ENCODE peak calls at places on chromosomes 11 and 22, in eight cellular contexts. One of them, this sample, is unnamed.

GRCh38 chr11:61791737-61792309 is 576 bp downstream of the TMEM258 start:
- DNase-seq in cardiac muscle cell: peak
- DNase-seq in foreskin fibroblast: peak
- DNase-seq in progenitor cell of endocrine pancreas: peak
- DNase-seq in kidney epithelial cell: peak
- DNase-seq in body of pancreas: peak
- DNase-seq in OCI-LY7: peak
- DNase-seq in GM13976: no peak
- DNase-seq in this sample: no peak

GRCh38 chr11:123628936-123629683 is 25.3 kb downstream of the SCN3B start:
- DNase-seq in cardiac muscle cell: peak
- DNase-seq in foreskin fibroblast: no peak
- DNase-seq in progenitor cell of endocrine pancreas: no peak
- DNase-seq in kidney epithelial cell: no peak
- DNase-seq in body of pancreas: peak
- DNase-seq in OCI-LY7: no peak
- DNase-seq in GM13976: no peak
- DNase-seq in this sample: no peak

GRCh38 chr22:49205401-49205800 is 622.3 kb downstream of the BRD1 start:
- DNase-seq in cardiac muscle cell: no peak
- DNase-seq in foreskin fibroblast: no peak
- DNase-seq in progenitor cell of endocrine pancreas: no peak
- DNase-seq in kidney epithelial cell: no peak
- DNase-seq in body of pancreas: no peak
- DNase-seq in OCI-LY7: no peak
- DNase-seq in GM13976: no peak
- DNase-seq in this sample: no peak

GRCh38 chr22:33658775-33659174 is 261.5 kb downstream of the LARGE1 start:
- DNase-seq in cardiac muscle cell: peak
- DNase-seq in foreskin fibroblast: no peak
- DNase-seq in progenitor cell of endocrine pancreas: no peak
- DNase-seq in kidney epithelial cell: no peak
- DNase-seq in body of pancreas: peak
- DNase-seq in OCI-LY7: no peak
- DNase-seq in GM13976: no peak
- DNase-seq in this sample: no peak

GRCh38 chr11:103867481-103867880 is 169.0 kb upstream of the DDI1 start:
- DNase-seq in cardiac muscle cell: no peak
- DNase-seq in foreskin fibroblast: no peak
- DNase-seq in progenitor cell of endocrine pancreas: no peak
- DNase-seq in kidney epithelial cell: no peak
- DNase-seq in body of pancreas: no peak
- DNase-seq in OCI-LY7: no peak
- DNase-seq in GM13976: no peak
- DNase-seq in this sample: no peak

GRCh38 chr11:66676279-66676919 is 1.3 kb downstream of the RBM4B start:
- DNase-seq in cardiac muscle cell: no peak
- DNase-seq in foreskin fibroblast: no peak
- DNase-seq in progenitor cell of endocrine pancreas: no peak
- DNase-seq in kidney epithelial cell: no peak
- DNase-seq in body of pancreas: no peak
- DNase-seq in OCI-LY7: peak
- DNase-seq in GM13976: no peak
- DNase-seq in this sample: no peak

GRCh38 chr11:125071831-125072209 is 8.7 kb downstream of the SLC37A2 start:
- DNase-seq in cardiac muscle cell: no peak
- DNase-seq in foreskin fibroblast: no peak
- DNase-seq in progenitor cell of endocrine pancreas: no peak
- DNase-seq in kidney epithelial cell: no peak
- DNase-seq in body of pancreas: no peak
- DNase-seq in OCI-LY7: peak
- DNase-seq in GM13976: peak
- DNase-seq in this sample: peak

GRCh38 chr11:57567210-57567511 is 311 bp downstream of the UBE2L6 start:
- DNase-seq in cardiac muscle cell: no peak
- DNase-seq in foreskin fibroblast: peak
- DNase-seq in progenitor cell of endocrine pancreas: no peak
- DNase-seq in kidney epithelial cell: no peak
- DNase-seq in body of pancreas: no peak
- DNase-seq in OCI-LY7: peak
- DNase-seq in GM13976: peak
- DNase-seq in this sample: peak

GRCh38 chr11:112321521-112322172 is 61.0 kb upstream of the PLET1 start:
- DNase-seq in cardiac muscle cell: peak
- DNase-seq in foreskin fibroblast: peak
- DNase-seq in progenitor cell of endocrine pancreas: no peak
- DNase-seq in kidney epithelial cell: peak
- DNase-seq in body of pancreas: peak
- DNase-seq in OCI-LY7: no peak
- DNase-seq in GM13976: no peak
- DNase-seq in this sample: no peak

GRCh38 chr11:58268142-58268541 is at the start of gene OR10W1:
- DNase-seq in cardiac muscle cell: no peak
- DNase-seq in foreskin fibroblast: no peak
- DNase-seq in progenitor cell of endocrine pancreas: no peak
- DNase-seq in kidney epithelial cell: no peak
- DNase-seq in body of pancreas: no peak
- DNase-seq in OCI-LY7: no peak
- DNase-seq in GM13976: no peak
- DNase-seq in this sample: no peak

GRCh38 chr11:69150175-69150574 is 5.6 kb upstream of the SMIM38 start:
- DNase-seq in cardiac muscle cell: no peak
- DNase-seq in foreskin fibroblast: no peak
- DNase-seq in progenitor cell of endocrine pancreas: no peak
- DNase-seq in kidney epithelial cell: no peak
- DNase-seq in body of pancreas: no peak
- DNase-seq in OCI-LY7: no peak
- DNase-seq in GM13976: no peak
- DNase-seq in this sample: no peak

GRCh38 chr11:109641549-109641948 is 219.6 kb downstream of the C11orf87 start:
- DNase-seq in cardiac muscle cell: peak
- DNase-seq in foreskin fibroblast: peak
- DNase-seq in progenitor cell of endocrine pancreas: peak
- DNase-seq in kidney epithelial cell: no peak
- DNase-seq in body of pancreas: no peak
- DNase-seq in OCI-LY7: no peak
- DNase-seq in GM13976: no peak
- DNase-seq in this sample: no peak

GRCh38 chr11:14373941-14374646 is 15.1 kb upstream of the RRAS2 start:
- DNase-seq in cardiac muscle cell: peak
- DNase-seq in foreskin fibroblast: peak
- DNase-seq in progenitor cell of endocrine pancreas: no peak
- DNase-seq in kidney epithelial cell: no peak
- DNase-seq in body of pancreas: peak
- DNase-seq in OCI-LY7: no peak
- DNase-seq in GM13976: no peak
- DNase-seq in this sample: no peak

GRCh38 chr22:22930222-22930497 is 42.5 kb downstream of the IGLL5 start:
- DNase-seq in cardiac muscle cell: no peak
- DNase-seq in foreskin fibroblast: no peak
- DNase-seq in progenitor cell of endocrine pancreas: no peak
- DNase-seq in kidney epithelial cell: no peak
- DNase-seq in body of pancreas: no peak
- DNase-seq in OCI-LY7: no peak
- DNase-seq in GM13976: no peak
- DNase-seq in this sample: no peak

GRCh38 chr11:28674432-28675076 is 566.4 kb downstream of the METTL15 start:
- DNase-seq in cardiac muscle cell: peak
- DNase-seq in foreskin fibroblast: peak
- DNase-seq in progenitor cell of endocrine pancreas: no peak
- DNase-seq in kidney epithelial cell: no peak
- DNase-seq in body of pancreas: no peak
- DNase-seq in OCI-LY7: peak
- DNase-seq in GM13976: no peak
- DNase-seq in this sample: no peak

GRCh38 chr22:19755145-19755710 is 5.3 kb upstream of the TBX1 start:
- DNase-seq in cardiac muscle cell: no peak
- DNase-seq in foreskin fibroblast: no peak
- DNase-seq in progenitor cell of endocrine pancreas: no peak
- DNase-seq in kidney epithelial cell: no peak
- DNase-seq in body of pancreas: no peak
- DNase-seq in OCI-LY7: no peak
- DNase-seq in GM13976: no peak
- DNase-seq in this sample: no peak

GRCh38 chr22:19751497-19752245 is 8.9 kb upstream of the TBX1 start:
- DNase-seq in cardiac muscle cell: no peak
- DNase-seq in foreskin fibroblast: no peak
- DNase-seq in progenitor cell of endocrine pancreas: no peak
- DNase-seq in kidney epithelial cell: no peak
- DNase-seq in body of pancreas: no peak
- DNase-seq in OCI-LY7: no peak
- DNase-seq in GM13976: no peak
- DNase-seq in this sample: no peak

GRCh38 chr22:19754701-19755144 is 5.9 kb upstream of the TBX1 start:
- DNase-seq in cardiac muscle cell: no peak
- DNase-seq in foreskin fibroblast: no peak
- DNase-seq in progenitor cell of endocrine pancreas: no peak
- DNase-seq in kidney epithelial cell: no peak
- DNase-seq in body of pancreas: no peak
- DNase-seq in OCI-LY7: no peak
- DNase-seq in GM13976: no peak
- DNase-seq in this sample: no peak

GRCh38 chr22:19753996-19754700 is 6.4 kb upstream of the TBX1 start:
- DNase-seq in cardiac muscle cell: no peak
- DNase-seq in foreskin fibroblast: no peak
- DNase-seq in progenitor cell of endocrine pancreas: no peak
- DNase-seq in kidney epithelial cell: no peak
- DNase-seq in body of pancreas: no peak
- DNase-seq in OCI-LY7: no peak
- DNase-seq in GM13976: no peak
- DNase-seq in this sample: no peak

DNA sequence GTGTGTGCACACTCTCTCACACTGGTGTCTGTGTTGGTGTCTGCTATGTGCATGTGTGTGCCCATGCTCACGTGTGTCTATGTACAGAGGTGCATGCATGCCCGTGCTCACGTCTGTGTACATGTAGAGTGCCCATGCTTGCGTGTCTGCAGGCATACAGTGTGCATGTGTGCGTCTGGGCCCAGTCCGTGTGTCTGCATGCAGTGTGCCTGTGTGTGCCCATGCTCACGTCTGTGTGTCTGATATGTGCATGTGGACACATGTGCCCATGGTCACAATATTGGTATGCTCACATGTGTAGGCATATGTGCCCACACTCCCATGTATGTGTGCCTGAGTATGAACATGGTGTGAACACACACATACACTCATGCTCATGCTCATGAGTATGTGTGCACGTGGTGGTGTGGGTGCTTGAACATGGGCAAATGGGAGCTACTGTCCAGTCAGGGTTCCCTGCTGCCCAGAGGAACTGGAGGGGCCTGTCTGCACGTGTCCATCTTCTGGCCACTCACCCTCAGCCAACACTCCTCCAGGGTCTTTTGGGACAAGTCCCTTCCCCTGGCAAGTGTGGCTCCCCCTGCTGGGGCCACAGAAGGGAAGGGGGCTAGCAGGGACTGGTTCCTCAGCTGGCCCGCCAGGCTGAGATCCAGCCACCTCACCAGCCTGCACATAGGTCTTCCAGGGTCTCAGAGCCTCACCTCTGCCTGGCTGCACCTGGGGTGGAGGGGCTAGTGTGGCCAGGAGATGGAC is 7.3 kb upstream of the TBX1 start:
- DNase-seq in cardiac muscle cell: no peak
- DNase-seq in foreskin fibroblast: no peak
- DNase-seq in progenitor cell of endocrine pancreas: no peak
- DNase-seq in kidney epithelial cell: no peak
- DNase-seq in body of pancreas: no peak
- DNase-seq in OCI-LY7: no peak
- DNase-seq in GM13976: no peak
- DNase-seq in this sample: no peak
- TF ChIP-seq CTCF in cardiac muscle cell: peak
- TF ChIP-seq CTCF in foreskin fibroblast: no peak
- TF ChIP-seq CTCF in progenitor cell of endocrine pancreas: peak
- TF ChIP-seq CTCF in kidney epithelial cell: no peak
- TF ChIP-seq CTCF in body of pancreas: no peak
- TF ChIP-seq CTCF in OCI-LY7: peak
- TF ChIP-seq CTCF in GM13976: no peak
- TF ChIP-seq CTCF in this sample: no peak

DNA sequence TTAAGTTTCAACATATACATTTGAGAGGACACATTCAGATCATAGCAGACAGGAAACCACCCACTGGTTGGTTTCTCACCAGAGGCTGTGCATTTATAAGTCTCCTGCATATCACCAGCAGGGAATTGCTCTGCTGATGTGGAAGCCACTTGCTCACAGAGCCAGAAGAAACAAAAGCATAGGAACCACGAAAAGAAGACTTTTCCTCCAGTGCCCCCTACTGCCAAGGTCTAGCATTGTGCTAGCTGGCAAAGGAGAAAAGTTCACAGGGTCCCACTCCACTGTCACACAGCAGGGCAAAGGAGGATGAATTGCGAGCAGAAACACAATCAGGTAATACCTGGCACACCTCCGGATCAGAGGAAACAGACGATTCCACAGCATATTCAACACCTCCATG is 28.9 kb upstream of the ISX start:
- DNase-seq in cardiac muscle cell: no peak
- DNase-seq in foreskin fibroblast: no peak
- DNase-seq in progenitor cell of endocrine pancreas: no peak
- DNase-seq in kidney epithelial cell: no peak
- DNase-seq in body of pancreas: no peak
- DNase-seq in OCI-LY7: peak
- DNase-seq in GM13976: no peak
- DNase-seq in this sample: no peak
- TF ChIP-seq CTCF in cardiac muscle cell: no peak
- TF ChIP-seq CTCF in foreskin fibroblast: peak
- TF ChIP-seq CTCF in progenitor cell of endocrine pancreas: peak
- TF ChIP-seq CTCF in kidney epithelial cell: peak
- TF ChIP-seq CTCF in body of pancreas: no peak
- TF ChIP-seq CTCF in OCI-LY7: peak
- TF ChIP-seq CTCF in GM13976: no peak
- TF ChIP-seq CTCF in this sample: peak

GRCh38 chr22:50399751-50400331 is 56.7 kb downstream of the PPP6R2 start:
- DNase-seq in cardiac muscle cell: peak
- DNase-seq in foreskin fibroblast: peak
- DNase-seq in progenitor cell of endocrine pancreas: no peak
- DNase-seq in kidney epithelial cell: no peak
- DNase-seq in body of pancreas: peak
- DNase-seq in OCI-LY7: peak
- DNase-seq in GM13976: peak
- DNase-seq in this sample: peak
- TF ChIP-seq CTCF in cardiac muscle cell: peak
- TF ChIP-seq CTCF in foreskin fibroblast: peak
- TF ChIP-seq CTCF in progenitor cell of endocrine pancreas: peak
- TF ChIP-seq CTCF in kidney epithelial cell: peak
- TF ChIP-seq CTCF in body of pancreas: peak
- TF ChIP-seq CTCF in OCI-LY7: peak
- TF ChIP-seq CTCF in GM13976: peak
- TF ChIP-seq CTCF in this sample: peak

DNA sequence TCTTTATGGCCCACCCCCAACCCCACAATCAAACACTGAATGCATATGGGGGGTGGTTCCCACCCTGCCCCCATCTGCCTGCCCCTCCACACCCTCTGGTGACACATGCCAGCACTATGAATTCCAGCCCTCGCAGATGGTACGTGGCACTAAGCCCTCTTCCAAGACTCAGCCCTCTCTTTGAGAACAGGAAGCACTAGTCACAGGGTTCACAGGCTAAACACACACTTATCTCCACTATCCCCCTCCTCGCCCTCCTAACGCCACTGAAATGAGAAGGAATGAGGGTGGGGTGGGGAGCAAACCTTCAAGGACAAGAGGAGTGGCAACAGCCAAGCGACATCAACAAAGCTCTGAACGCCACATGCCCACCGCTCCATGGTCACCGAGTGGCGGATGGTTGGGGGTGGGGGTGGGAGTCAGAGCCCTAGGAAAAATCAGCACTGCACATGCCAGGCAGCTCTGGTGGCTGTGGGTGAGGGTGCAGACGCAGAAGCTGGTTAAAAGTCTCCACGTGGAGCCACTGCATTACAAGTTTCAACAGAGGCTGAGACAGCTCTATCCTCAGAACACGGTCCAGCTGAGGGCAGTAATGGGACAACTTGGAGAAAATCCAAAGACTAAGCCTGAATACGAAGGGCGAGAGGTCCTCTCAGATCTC is 33.6 kb downstream of the TMEM184B start:
- DNase-seq in cardiac muscle cell: peak
- DNase-seq in foreskin fibroblast: peak
- DNase-seq in progenitor cell of endocrine pancreas: no peak
- DNase-seq in kidney epithelial cell: peak
- DNase-seq in body of pancreas: peak
- DNase-seq in OCI-LY7: no peak
- DNase-seq in GM13976: no peak
- DNase-seq in this sample: no peak
- TF ChIP-seq CTCF in cardiac muscle cell: peak
- TF ChIP-seq CTCF in foreskin fibroblast: peak
- TF ChIP-seq CTCF in progenitor cell of endocrine pancreas: no peak
- TF ChIP-seq CTCF in kidney epithelial cell: peak
- TF ChIP-seq CTCF in body of pancreas: peak
- TF ChIP-seq CTCF in OCI-LY7: no peak
- TF ChIP-seq CTCF in GM13976: no peak
- TF ChIP-seq CTCF in this sample: no peak

This sample was measured in GM10248.